ENCODE peak calls at places on chromosomes 1 and 21, in seven cellular contexts. A is CD4-positive, alpha-beta memory T cell; W is effector memory CD4-positive, alpha-beta T cell; C is psoas muscle; V is thyroid gland; U is mesendoderm; E is left ventricle myocardium inferior. K is an unnamed sample. For H3K36me3 and H3K27me3, the result is how much of the 10 kb centered on the place peaks cover.

GRCh38 chr1:39902121-39902807 is 547 bp upstream of the MYCL start:
- DNase-seq in V (peak), U (peak), C (peak), E (peak), W (peak), A (peak), K (peak)

GRCh38 chr21:15531986-15532385 is 197.8 kb upstream of the USP25 start:
- DNase-seq in C (no peak), U (no peak), E (no peak), V (no peak), W (no peak), A (no peak), K (no peak)

GRCh38 chr1:43492816-43493215 is 37.9 kb upstream of the PTPRF start:
- DNase-seq in W (no peak), U (no peak), C (no peak), E (no peak), A (no peak), V (no peak), K (no peak)

GRCh38 chr1:206691604-206692003 is 6.9 kb downstream of the MAPKAPK2 start:
- DNase-seq in V (no peak), A (no peak), U (no peak), W (no peak), C (peak), E (no peak), K (no peak)

GRCh38 chr21:46468110-46468774 is 9.6 kb downstream of the DIP2A start:
- DNase-seq in A (no peak), V (no peak), U (no peak), E (no peak), W (no peak), C (no peak), K (no peak)

GRCh38 chr1:27940297-27940696 is 5.5 kb downstream of the SMPDL3B start:
- DNase-seq in W (peak), V (peak), C (no peak), A (peak), E (peak), U (peak), K (no peak)

GRCh38 chr1:203271962-203272632 is 33.2 kb upstream of the BTG2 start:
- DNase-seq in U (no peak), C (no peak), E (no peak), A (no peak), W (no peak), V (peak), K (no peak)

GRCh38 chr1:95043141-95043980 is 29.4 kb downstream of the ALG14 start:
- DNase-seq in C (peak), V (peak), E (peak), W (peak), A (peak), U (peak), K (peak)

GRCh38 chr1:202286622-202287097 is 55.1 kb downstream of the UBE2T start:
- DNase-seq in E (peak), A (no peak), W (no peak), V (peak), U (peak), C (no peak), K (no peak)

GRCh38 chr1:208235356-208235982 is 8.7 kb downstream of the PLXNA2 start:
- DNase-seq in W (no peak), A (no peak), E (no peak), V (no peak), C (no peak), U (peak), K (no peak)

GRCh38 chr1:59014827-59015226 is 231.0 kb upstream of the JUN start:
- DNase-seq in C (no peak), A (no peak), E (no peak), W (no peak), U (no peak), V (no peak), K (no peak)

GRCh38 chr1:30790850-30791778 is 33.5 kb upstream of the LAPTM5 start:
- DNase-seq in W (no peak), A (peak), C (no peak), V (no peak), U (no peak), E (no peak), K (no peak)

GRCh38 chr1:19872190-19872589 is 10.0 kb upstream of the OTUD3 start:
- DNase-seq in U (no peak), C (no peak), V (no peak), W (no peak), E (no peak), A (no peak), K (no peak)

GRCh38 chr1:21012937-21013336 is 163.8 kb downstream of the EIF4G3 start:
- DNase-seq in U (peak), W (no peak), A (no peak), C (no peak), V (peak), E (no peak), K (no peak)

GRCh38 chr1:14844923-14845617 is 246.6 kb downstream of the KAZN start:
- DNase-seq in A (no peak), V (no peak), W (no peak), C (no peak), E (no peak), U (no peak), K (no peak)

GRCh38 chr1:165512817-165513216 is 31.0 kb upstream of the LRRC52 start:
- DNase-seq in E (no peak), V (no peak), C (no peak), W (no peak), U (peak), A (no peak), K (no peak)

GRCh38 chr21:44517175-44517899 is 22.7 kb downstream of the KRTAP10-1 start:
- DNase-seq in U (peak), A (no peak), E (no peak), C (no peak), W (no peak), V (no peak), K (no peak)

GRCh38 chr21:26966978-26967913 is at the start of gene ADAMTS5:
- DNase-seq in A (no peak), U (peak), C (peak), W (no peak), V (peak), E (peak), K (no peak)

GRCh38 chr1:183792300-183792699 is 12.6 kb upstream of the RGL1 start:
- DNase-seq in A (no peak), E (no peak), W (no peak), V (no peak), C (no peak), U (no peak), K (no peak)

GRCh38 chr1:245096330-245097066 is 58.3 kb upstream of the KIF26B start:
- DNase-seq in A (no peak), W (no peak), C (no peak), V (no peak), U (no peak), E (no peak), K (no peak)

GRCh38 chr1:245881767-245882391 is 625.2 kb downstream of the SMYD3 start:
- DNase-seq in V (peak), E (no peak), W (no peak), A (no peak), C (no peak), U (no peak), K (no peak)

GRCh38 chr1:12810691-12811408 is 19.7 kb downstream of the PRAMEF1 start:
- DNase-seq in V (peak), U (no peak), W (no peak), C (no peak), A (no peak), E (no peak), K (no peak)

GRCh38 chr21:36542312-36543101 is 62.6 kb upstream of the CLDN14 start:
- DNase-seq in C (no peak), E (no peak), A (no peak), W (no peak), U (peak), V (no peak), K (no peak)

GRCh38 chr1:198788561-198789064 is 149.8 kb downstream of the PTPRC start:
- DNase-seq in E (no peak), U (peak), C (no peak), W (no peak), A (no peak), V (no peak), K (no peak)

GRCh38 chr1:116491985-116492811 is 78.6 kb downstream of the CD58 start:
- DNase-seq in V (no peak), A (no peak), E (no peak), W (no peak), C (no peak), U (no peak), K (no peak)

GRCh38 chr1:74971982-74972381 is 162.2 kb upstream of the LHX8 start:
- DNase-seq in A (no peak), E (no peak), V (no peak), U (peak), C (no peak), W (no peak), K (no peak)

GRCh38 chr1:169018751-169019150 is 87.7 kb upstream of the ATP1B1 start:
- DNase-seq in U (no peak), C (no peak), E (no peak), A (no peak), V (no peak), W (no peak), K (no peak)

GRCh38 chr1:53618218-53619087 is 120.5 kb downstream of the GLIS1 start:
- DNase-seq in E (no peak), U (no peak), V (no peak), W (no peak), A (no peak), C (no peak), K (peak)

GRCh38 chr1:226736908-226737818 is 1.9 kb downstream of the ITPKB start:
- DNase-seq in V (peak), A (peak), W (peak), C (peak), E (peak), U (peak), K (peak)

DNA sequence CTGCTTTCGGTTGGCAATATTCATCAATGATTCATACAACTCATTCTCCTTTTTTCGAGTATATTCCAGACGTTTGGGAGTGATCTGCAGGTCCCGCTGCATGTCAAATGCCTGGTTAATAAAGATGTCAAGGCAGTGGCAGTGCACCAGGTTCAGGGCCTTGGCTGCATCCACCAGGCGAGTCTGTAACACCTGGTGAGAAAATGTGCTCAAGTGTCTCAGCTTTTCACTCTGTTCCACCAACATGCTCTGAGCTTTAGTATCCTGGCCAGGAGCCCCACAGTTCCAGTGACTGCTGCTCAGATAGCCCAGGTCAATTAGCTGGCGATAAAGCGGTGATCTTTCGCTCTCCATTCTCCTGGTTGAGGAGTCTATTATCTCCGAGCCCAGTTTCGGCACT is 42.3 kb downstream of the DSTYK start:
- DNase-seq in C (no peak), V (no peak), W (no peak), E (no peak), A (no peak), U (no peak), K (no peak)
- H3K36me3 ChIP-seq in C (under half), V (under half), W (under half), E (under half), A (under half), U (under half), K (half or more)

GRCh38 chr1:160376525-160377131 is 9.8 kb downstream of the NHLH1 start:
- DNase-seq in E (no peak), W (no peak), C (no peak), V (peak), U (peak), A (peak), K (no peak)
- H3K4me3 ChIP-seq in E (no peak), W (no peak), C (no peak), V (no peak), U (no peak), A (no peak), K (no peak)

DNA sequence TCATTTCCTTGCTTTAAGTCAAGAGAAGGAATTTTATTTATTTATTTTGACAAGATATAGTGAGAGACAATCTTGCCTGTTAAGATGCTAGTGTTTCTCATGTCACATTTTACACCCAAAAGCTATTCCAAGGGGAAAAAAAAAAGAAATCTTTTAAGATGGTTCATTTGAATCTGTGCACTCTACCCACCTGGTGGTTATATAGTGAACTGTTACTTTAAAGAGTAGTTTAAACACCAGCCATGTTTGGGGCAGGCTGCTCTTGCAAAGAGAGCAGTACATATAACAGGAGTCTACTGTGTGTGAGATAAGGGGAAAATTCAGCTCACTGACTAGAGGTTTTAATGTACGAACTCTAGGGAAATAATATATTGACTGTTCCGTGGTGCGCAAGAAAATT is 3.3 kb upstream of the ELAVL4 start:
- DNase-seq in C (no peak), U (peak), E (no peak), A (no peak), W (no peak), V (no peak), K (no peak)
- H3K27me3 ChIP-seq in C (under half), U (under half), E (half or more), A (under half), W (under half), V (under half), K (under half)

GRCh38 chr1:155729031-155729898 is 40.4 kb downstream of the DAP3 start:
- DNase-seq in V (peak), A (peak), E (no peak), W (no peak), C (no peak), U (peak), K (no peak)
- H3K36me3 ChIP-seq in V (under half), A (under half), E (half or more), W (under half), C (half or more), U (under half), K (half or more)

DNA sequence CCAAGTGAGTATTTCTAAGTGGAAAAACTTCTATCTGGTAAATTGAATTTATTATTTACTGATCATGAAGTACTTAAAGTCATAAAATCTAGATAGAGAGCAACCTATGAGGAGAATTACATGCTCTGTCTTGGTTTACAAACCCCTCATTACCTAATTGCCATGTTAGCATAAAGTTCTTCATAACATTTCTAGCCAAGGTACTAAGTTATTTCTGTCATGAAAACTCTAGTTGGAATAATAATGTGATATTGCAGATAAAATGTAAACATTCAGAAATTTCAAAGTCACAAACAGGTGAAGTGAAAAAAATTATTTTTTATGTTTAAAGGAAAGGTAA is 228.6 kb downstream of the TTLL7 start:
- DNase-seq in E (no peak), W (no peak), V (no peak), U (no peak), A (no peak), C (no peak), K (no peak)
- H3K4me3 ChIP-seq in E (no peak), W (no peak), V (no peak), U (no peak), A (no peak), C (no peak), K (no peak)

GRCh38 chr1:38577937-38578443 is 281.6 kb downstream of the RRAGC start:
- DNase-seq in U (no peak), A (no peak), V (no peak), C (no peak), E (no peak), W (no peak), K (no peak)
- H3K27me3 ChIP-seq in U (under half), A (under half), V (under half), C (under half), E (half or more), W (under half), K (half or more)

GRCh38 chr1:173489149-173489600 is 12.0 kb downstream of the PRDX6 start:
- DNase-seq in V (no peak), U (peak), E (no peak), W (no peak), C (no peak), A (no peak), K (no peak)
- H3K36me3 ChIP-seq in V (under half), U (under half), E (half or more), W (under half), C (half or more), A (under half), K (under half)

DNA sequence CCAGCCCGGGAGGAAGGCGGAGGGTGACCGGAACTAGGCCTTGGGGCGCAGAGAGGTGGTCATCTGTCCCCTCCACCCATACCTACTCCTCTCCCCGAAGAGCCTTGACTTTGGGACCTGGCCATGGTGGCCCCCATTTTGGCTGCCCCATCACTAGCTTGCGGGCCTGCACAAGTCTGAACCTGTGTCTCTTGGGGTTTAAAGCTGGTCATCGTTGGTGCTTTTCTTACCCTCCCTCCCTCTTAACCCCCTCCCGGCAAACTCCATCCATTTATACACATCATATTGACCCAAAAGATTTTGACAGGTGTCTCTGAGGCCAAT is 19.8 kb downstream of the RHBG start:
- DNase-seq in A (no peak), C (no peak), V (no peak), W (no peak), U (no peak), E (no peak), K (no peak)
- H3K4me3 ChIP-seq in A (no peak), C (peak), V (no peak), W (no peak), U (no peak), E (peak), K (no peak)